ENCODE peak calls at places on chromosome 2, in ten cellular contexts. E, G, U, R, N, P, A, V, L and H are unnamed samples.

GRCh38 chr2:128464456-128464855 is 145.8 kb upstream of the HS6ST1 start:
- DNase-seq in G (no peak), V (no peak), E (no peak), L (no peak), A (no peak), P (no peak), N (no peak), R (no peak), U (no peak), H (peak; percentile 18)

GRCh38 chr2:120605231-120605935 is 130.3 kb upstream of the GLI2 start:
- DNase-seq in N (no peak), U (no peak), V (no peak), P (no peak), A (no peak), G (no peak), R (no peak), L (peak; percentile 22), E (no peak), H (no peak)

GRCh38 chr2:128425731-128426620 is 107.3 kb upstream of the HS6ST1 start:
- DNase-seq in R (peak; percentile 13), E (no peak), V (no peak), A (peak; percentile 3), L (no peak), G (no peak), U (no peak), P (no peak), N (peak; percentile 11), H (no peak)

GRCh38 chr2:203330434-203330833 is 2.2 kb downstream of the ABI2 start:
- DNase-seq in R (peak; percentile 18), A (no peak), G (peak; percentile 70), U (peak; percentile 66), N (no peak), V (no peak), P (no peak), E (no peak), L (no peak), H (no peak)

GRCh38 chr2:238139141-238139840 is 823 bp downstream of the KLHL30 start:
- DNase-seq in R (no peak), L (no peak), A (no peak), V (no peak), G (no peak), E (no peak), N (no peak), P (no peak), U (no peak), H (no peak)

GRCh38 chr2:153819501-153819900 is 52.2 kb upstream of the GALNT13 start:
- DNase-seq in L (no peak), V (no peak), R (no peak), P (no peak), U (no peak), N (no peak), G (no peak), E (no peak), A (no peak), H (no peak)

GRCh38 chr2:224837066-224837465 is 120.9 kb upstream of the CCDC195 start:
- DNase-seq in A (no peak), E (no peak), V (no peak), N (no peak), U (no peak), L (no peak), R (no peak), P (no peak), G (peak; percentile 49), H (no peak)

GRCh38 chr2:223472771-223473170 is 129.4 kb downstream of the SCG2 start:
- DNase-seq in L (no peak), N (no peak), R (no peak), V (no peak), A (no peak), P (no peak), G (no peak), E (no peak), U (no peak), H (no peak)

GRCh38 chr2:30046396-30046795 is 100.4 kb upstream of the YPEL5 start:
- DNase-seq in A (no peak), U (no peak), L (no peak), P (no peak), R (no peak), N (no peak), V (no peak), G (no peak), E (no peak), H (no peak)

GRCh38 chr2:135800513-135801460 is 36.2 kb downstream of the LCT start:
- DNase-seq in P (no peak), G (no peak), L (no peak), A (no peak), V (no peak), E (no peak), N (no peak), R (no peak), U (no peak), H (no peak)

GRCh38 chr2:202172439-202173191 is 65.8 kb downstream of the SUMO1 start:
- DNase-seq in G (no peak), L (no peak), R (no peak), U (peak; percentile 35), N (no peak), P (no peak), E (no peak), V (peak; percentile 33), A (no peak), H (no peak)

GRCh38 chr2:225027061-225027762 is 15.1 kb downstream of the DOCK10 start:
- DNase-seq in L (no peak), E (no peak), A (no peak), G (no peak), P (no peak), V (no peak), U (no peak), N (no peak), R (no peak), H (no peak)

GRCh38 chr2:144519934-144520717 is at the start of gene ZEB2:
- DNase-seq in G (peak; percentile 90), U (peak; percentile 95), R (peak; percentile 88), L (no peak), N (peak; percentile 87), A (no peak), P (no peak), V (peak; percentile 69), E (peak; percentile 69), H (no peak)
- TF ChIP-seq CTCF in G (peak; percentile 76), U (peak; percentile 86), R (peak; percentile 75), L (no peak), N (peak; percentile 80), A (peak; percentile 45), P (peak; percentile 22), V (peak; percentile 71), E (peak; percentile 65), H (peak; percentile 78)

GRCh38 chr2:190343170-190343499 is 254 bp upstream of the INPP1 start:
- DNase-seq in N (no peak), U (no peak), L (no peak), G (no peak), V (no peak), R (no peak), P (no peak), E (no peak), A (no peak), H (no peak)

GRCh38 chr2:190342601-190343000 is 788 bp upstream of the INPP1 start:
- DNase-seq in L (no peak), G (no peak), A (no peak), R (peak; percentile 16), E (no peak), U (no peak), P (no peak), V (no peak), N (no peak), H (no peak)

GRCh38 chr2:190340369-190340768 is 3.0 kb upstream of the INPP1 start:
- DNase-seq in U (no peak), R (no peak), A (no peak), P (no peak), L (no peak), E (no peak), N (no peak), G (peak; percentile 36), V (no peak), H (no peak)

GRCh38 chr2:190343500-190344274 is at the start of gene INPP1:
- DNase-seq in R (peak; percentile 49), G (peak; percentile 74), P (peak; percentile 64), E (peak; percentile 79), L (peak; percentile 34), N (peak; percentile 79), U (peak; percentile 66), A (peak; percentile 42), V (peak; percentile 70), H (peak; percentile 72)

GRCh38 chr2:190344275-190344827 is 962 bp downstream of the INPP1 start:
- DNase-seq in N (peak; percentile 39), R (no peak), V (no peak), A (no peak), L (no peak), E (peak; percentile 58), G (no peak), P (peak; percentile 48), U (no peak), H (no peak)
- TF ChIP-seq CTCF in N (no peak), R (peak; percentile 45), V (no peak), A (no peak), L (peak; percentile 45), E (no peak), G (peak; percentile 16), P (peak; percentile 15), U (peak; percentile 28), H (peak; percentile 47)

GRCh38 chr2:75605770-75606535 is 40.6 kb upstream of the MRPL19 start:
- DNase-seq in E (no peak), N (no peak), U (peak; percentile 99), A (no peak), G (peak; percentile 91), P (no peak), R (peak; percentile 97), V (no peak), L (no peak), H (no peak)
- TF ChIP-seq CTCF in E (no peak), N (no peak), U (peak; percentile 64), A (no peak), G (peak; percentile 40), P (no peak), R (peak; percentile 40), V (no peak), L (no peak), H (no peak)

DNA sequence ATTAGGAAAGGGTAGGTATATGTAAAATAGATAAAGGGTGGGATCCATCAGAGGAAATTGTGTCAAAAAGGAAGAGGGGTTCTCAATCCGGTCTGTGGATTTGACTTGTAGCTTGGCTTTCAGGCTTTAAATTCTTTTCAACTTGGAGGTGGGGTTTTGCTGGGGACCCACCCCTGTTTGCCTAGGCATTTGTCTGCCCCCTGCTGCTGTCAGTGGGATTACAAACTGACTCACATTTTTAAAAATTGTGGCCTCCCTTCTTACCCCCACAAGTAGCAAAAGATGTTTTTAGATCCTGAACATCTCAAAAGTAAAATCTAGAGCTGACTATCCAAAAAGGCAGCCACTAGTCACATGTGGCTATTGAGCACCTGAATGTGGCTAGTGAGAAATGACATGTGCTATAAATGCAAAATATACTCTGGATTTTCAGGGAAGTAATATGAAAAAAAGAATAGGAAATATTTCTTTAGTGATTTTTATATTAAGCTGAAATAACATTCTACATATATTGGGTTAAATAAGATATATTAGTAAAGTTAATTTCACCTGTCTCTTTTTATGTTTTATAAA is 178.9 kb downstream of the GFPT1 start:
- DNase-seq in N (no peak), L (no peak), E (no peak), A (no peak), U (peak; percentile 18), G (no peak), R (no peak), V (no peak), P (no peak), H (no peak)
- TF ChIP-seq CTCF in N (no peak), L (no peak), E (no peak), A (no peak), U (peak; percentile 39), G (peak; percentile 25), R (peak; percentile 26), V (no peak), P (no peak), H (peak; percentile 14)